ENCODE peak calls at places on chromosomes 3 and 15, in six cellular contexts. Z, G, N, S, C and U are unnamed samples.

GRCh38 chr3:151526771-151527170 is 65.9 kb upstream of the IGSF10 start:
- DNase-seq in Z (no peak), G (no peak), N (no peak), S (no peak), C (no peak), U (no peak)

GRCh38 chr15:51117270-51117669 is 22.6 kb upstream of the TNFAIP8L3 start:
- DNase-seq in Z (no peak), G (no peak), N (no peak), S (no peak), C (peak; percentile 53), U (no peak)

GRCh38 chr15:56989411-56989924 is 71.0 kb downstream of the TCF12 start:
- DNase-seq in Z (peak; percentile 5), G (no peak), N (no peak), S (no peak), C (no peak), U (no peak)

GRCh38 chr15:36778516-36778915 is 199.1 kb downstream of the CDIN1 start:
- DNase-seq in Z (no peak), G (no peak), N (no peak), S (no peak), C (peak; percentile 30), U (no peak)

GRCh38 chr3:77411990-77412389 is 372.1 kb downstream of the ROBO2 start:
- DNase-seq in Z (no peak), G (no peak), N (no peak), S (no peak), C (no peak), U (no peak)

GRCh38 chr3:14640157-14640562 is 11.4 kb upstream of the CCDC174 start:
- DNase-seq in Z (no peak), G (no peak), N (no peak), S (peak; percentile 11), C (peak; percentile 22), U (no peak)

GRCh38 chr15:31857194-31857593 is 173.1 kb upstream of the CHRNA7 start:
- DNase-seq in Z (no peak), G (no peak), N (no peak), S (no peak), C (no peak), U (no peak)

GRCh38 chr15:65792988-65793812 is 1.1 kb upstream of the DENND4A start:
- DNase-seq in Z (no peak), G (no peak), N (no peak), S (no peak), C (no peak), U (no peak)

GRCh38 chr3:179348325-179349013 is 960 bp downstream of the MFN1 start:
- DNase-seq in Z (peak; percentile 72), G (peak; percentile 40), N (no peak), S (no peak), C (no peak), U (no peak)

GRCh38 chr3:142243134-142243533 is 17.7 kb upstream of the GK5 start:
- DNase-seq in Z (no peak), G (no peak), N (no peak), S (no peak), C (no peak), U (no peak)

GRCh38 chr3:127628788-127629456 is at the start of gene PODXL2:
- DNase-seq in Z (peak; percentile 91), G (peak; percentile 36), N (peak; percentile 57), S (peak; percentile 80), C (peak; percentile 43), U (no peak)

GRCh38 chr3:31614162-31614921 is 81.6 kb downstream of the STT3B start:
- DNase-seq in Z (no peak), G (no peak), N (no peak), S (no peak), C (peak; percentile 29), U (no peak)

GRCh38 chr3:192005989-192006388 is 545.0 kb downstream of the PYDC2 start:
- DNase-seq in Z (no peak), G (no peak), N (no peak), S (no peak), C (no peak), U (no peak)

GRCh38 chr3:77468408-77469045 is 428.6 kb downstream of the ROBO2 start:
- DNase-seq in Z (no peak), G (no peak), N (no peak), S (no peak), C (no peak), U (no peak)

GRCh38 chr3:196198081-196198675 is 13.0 kb downstream of the ZDHHC19 start:
- DNase-seq in Z (no peak), G (no peak), N (no peak), S (no peak), C (no peak), U (no peak)

GRCh38 chr3:67461667-67462142 is 192.7 kb downstream of the SUCLG2 start:
- DNase-seq in Z (no peak), G (no peak), N (no peak), S (no peak), C (peak; percentile 59), U (no peak)

GRCh38 chr3:123602325-123602724 is 17.5 kb upstream of the HACD2 start:
- DNase-seq in Z (no peak), G (no peak), N (no peak), S (peak; percentile 76), C (peak; percentile 90), U (no peak)

GRCh38 chr15:57496946-57497944 is 94.5 kb upstream of the MYZAP start:
- DNase-seq in Z (no peak), G (peak; percentile 72), N (no peak), S (peak; percentile 74), C (no peak), U (no peak)

GRCh38 chr3:11774296-11774877 is 72.3 kb downstream of the TAMM41 start:
- DNase-seq in Z (no peak), G (peak; percentile 55), N (peak; percentile 56), S (peak; percentile 62), C (peak; percentile 61), U (no peak)

GRCh38 chr15:50354838-50355611 is at the start of gene GABPB1:
- DNase-seq in Z (peak; percentile 89), G (peak; percentile 87), N (peak; percentile 87), S (peak; percentile 93), C (peak; percentile 97), U (peak; percentile 90)

GRCh38 chr3:117322866-117323265 is 613.3 kb downstream of the TUSC7 start:
- DNase-seq in Z (no peak), G (no peak), N (no peak), S (no peak), C (peak; percentile 9), U (no peak)

GRCh38 chr15:59976480-59976879 is 27.6 kb upstream of the FOXB1 start:
- DNase-seq in Z (no peak), G (no peak), N (peak; percentile 26), S (no peak), C (no peak), U (no peak)

DNA sequence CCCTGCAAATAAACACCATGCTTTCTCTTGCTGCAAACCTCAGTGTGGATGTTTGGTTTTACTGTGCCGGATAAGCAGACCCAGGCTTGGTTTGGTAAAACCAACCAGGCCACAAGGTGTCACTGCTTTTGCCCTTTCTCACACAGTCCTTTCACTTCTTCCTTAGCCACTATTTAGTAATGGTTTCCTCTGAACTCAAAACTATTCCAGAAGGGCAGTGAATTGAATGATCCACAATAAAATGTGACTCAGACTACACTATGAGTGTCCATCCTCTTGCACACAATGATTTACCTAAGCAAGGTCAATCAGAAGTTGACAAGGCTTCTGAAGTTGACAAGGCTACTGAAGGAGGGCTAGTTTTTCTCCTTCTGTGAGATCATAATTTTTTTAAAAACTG is 552.4 kb upstream of the CCDC54 start:
- DNase-seq in Z (peak; percentile 4), G (no peak), N (peak; percentile 15), S (peak; percentile 12), C (peak; percentile 71), U (no peak)
- TF ChIP-seq CTCF in Z (no peak), G (no peak), N (no peak), S (no peak), C (peak; percentile 46), U (peak; percentile 46)

DNA sequence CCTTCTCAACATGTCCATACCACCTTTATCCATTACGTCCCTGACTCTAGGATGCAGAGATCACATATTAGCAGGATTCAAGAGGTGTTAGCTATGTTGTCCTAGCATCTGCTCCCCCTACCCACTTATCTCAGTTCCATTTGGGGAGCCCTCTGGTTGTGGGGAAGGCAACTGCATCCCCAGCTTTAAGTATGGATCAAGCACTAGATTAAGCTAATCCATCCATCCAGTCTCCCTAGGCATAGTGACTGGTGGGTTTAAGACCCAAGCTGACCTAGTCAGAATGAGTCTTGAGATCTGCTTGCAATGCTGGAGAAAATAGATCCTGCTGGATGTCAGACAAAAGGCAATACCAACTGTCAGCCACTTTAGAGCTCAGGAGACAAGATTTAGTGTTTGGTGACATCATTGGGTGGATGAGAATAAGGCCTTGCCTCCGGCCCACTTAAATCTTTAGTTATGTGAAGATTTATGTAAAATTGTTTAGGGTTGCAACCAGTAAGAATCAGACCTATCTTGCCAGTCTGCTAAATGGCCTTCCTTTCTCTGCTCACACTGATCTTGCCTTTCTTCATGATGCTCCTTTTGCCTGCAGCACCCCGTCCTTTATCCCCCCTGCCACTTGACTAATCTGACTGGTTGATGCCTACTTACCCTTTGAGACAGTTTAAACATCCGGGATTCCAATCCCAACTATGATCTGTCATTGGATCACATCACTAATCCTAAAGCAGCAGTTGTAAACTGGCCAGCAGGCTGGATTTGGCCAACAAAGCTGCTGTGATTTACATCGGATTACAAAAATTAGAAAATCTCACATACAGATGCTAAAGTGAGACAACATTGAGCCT is 2.1 kb upstream of the ISY1 start:
- DNase-seq in Z (no peak), G (no peak), N (no peak), S (peak; percentile 30), C (no peak), U (no peak)
- TF ChIP-seq CTCF in Z (peak; percentile 23), G (no peak), N (no peak), S (peak; percentile 55), C (peak; percentile 27), U (peak; percentile 42)

DNA sequence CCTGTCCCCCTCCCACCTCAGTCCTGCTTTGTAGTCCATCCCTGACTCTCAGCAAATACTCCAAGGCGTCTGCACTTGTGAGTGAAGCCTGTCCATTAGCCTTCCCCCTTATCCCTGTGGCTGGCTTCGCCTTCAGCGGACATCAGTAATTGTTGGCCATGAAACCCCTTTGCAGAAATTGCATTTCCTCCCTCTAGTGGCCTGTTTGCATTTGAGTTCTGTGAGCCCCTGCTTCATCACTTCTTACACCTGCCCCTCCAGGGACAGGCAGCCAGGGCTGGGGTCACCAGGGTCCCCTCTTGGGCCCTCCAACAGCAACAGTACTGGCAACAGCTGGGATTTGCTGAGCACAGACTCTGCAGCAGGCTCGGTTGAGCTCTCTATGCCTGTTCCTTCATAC is 9.0 kb upstream of the LRRK1 start:
- DNase-seq in Z (no peak), G (no peak), N (no peak), S (no peak), C (no peak), U (no peak)
- TF ChIP-seq CTCF in Z (no peak), G (no peak), N (peak; percentile 39), S (no peak), C (peak; percentile 13), U (peak; percentile 52)

DNA sequence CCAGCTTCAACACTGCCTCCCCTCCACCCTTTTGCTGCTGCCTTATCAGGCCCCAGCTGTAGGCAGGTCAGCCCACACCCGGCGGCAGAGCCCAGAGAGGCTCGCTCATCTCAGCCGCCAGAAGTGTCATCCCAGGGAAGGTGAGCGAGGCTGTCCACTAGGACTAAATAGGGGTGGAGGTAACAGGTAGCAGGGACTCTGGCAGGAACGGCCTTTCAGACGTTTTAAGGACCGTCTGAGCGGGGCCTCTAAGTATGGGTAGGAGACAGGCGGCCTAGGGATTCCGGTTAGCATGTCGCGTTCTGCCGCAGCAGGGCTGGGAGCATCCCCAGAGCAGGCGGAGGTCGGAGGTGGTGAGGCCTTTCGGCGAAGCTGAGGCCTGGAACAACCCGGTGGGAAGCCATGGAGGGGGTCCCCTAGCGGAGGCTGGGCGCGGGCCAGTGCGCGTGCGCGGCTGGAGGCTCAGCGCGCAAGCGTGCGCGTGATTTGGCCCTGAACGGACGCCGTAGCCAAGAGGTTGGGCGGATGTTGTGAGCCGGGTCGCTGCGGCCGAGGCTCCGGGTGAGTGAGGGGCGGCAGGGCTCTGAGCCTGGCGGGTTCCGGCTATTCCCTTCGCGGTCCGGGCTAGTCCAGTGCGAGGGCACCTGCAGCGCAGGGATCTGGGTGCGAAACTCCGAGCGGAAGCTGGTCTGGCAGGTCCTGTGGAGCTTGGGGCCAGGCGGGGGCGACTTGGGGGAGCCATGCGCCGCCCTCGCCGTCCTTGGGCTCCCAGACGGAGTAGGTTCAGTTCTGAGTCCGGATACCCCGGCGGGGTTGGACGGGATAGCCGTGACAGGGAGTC is at the start of the genes MST1 and RNF123:
- DNase-seq in Z (peak; percentile 93), G (peak; percentile 84), N (peak; percentile 95), S (peak; percentile 92), C (peak; percentile 91), U (peak; percentile 95)
- TF ChIP-seq CTCF in Z (no peak), G (peak; percentile 52), N (no peak), S (no peak), C (peak; percentile 34), U (peak; percentile 60)